ENCODE peak calls at places on chromosome 4, in eight cellular contexts. U is upper lobe of left lung, Y is suprapubic skin, H is ovary, T is HepG2, W is H1, X is stomach, Q is A549. K is an unnamed sample.

GRCh38 chr4:159341486-159341885 is 238.6 kb downstream of the RAPGEF2 start:
- DNase-seq in U (no peak), Y (no peak), H (no peak), T (peak; percentile 69), W (no peak), X (no peak), Q (no peak), K (no peak)

GRCh38 chr4:185210102-185210981 is 944 bp downstream of the SNX25 start:
- DNase-seq in U (peak; percentile 92), Y (peak; percentile 79), H (peak; percentile 60), T (peak; percentile 13), W (peak; percentile 71), X (peak; percentile 51), Q (no peak), K (no peak)

GRCh38 chr4:153713840-153714239 is 29.8 kb downstream of the TLR2 start:
- DNase-seq in U (no peak), Y (no peak), H (no peak), T (no peak), W (no peak), X (no peak), Q (no peak), K (no peak)

GRCh38 chr4:107913283-107913899 is 18.0 kb upstream of the CYP2U1 start:
- DNase-seq in U (no peak), Y (no peak), H (no peak), T (peak; percentile 59), W (no peak), X (no peak), Q (peak; percentile 12), K (peak; percentile 90)

GRCh38 chr4:39166177-39166576 is 16.2 kb upstream of the WDR19 start:
- DNase-seq in U (no peak), Y (no peak), H (no peak), T (no peak), W (no peak), X (no peak), Q (no peak), K (no peak)

GRCh38 chr4:42237451-42237850 is 85.0 kb upstream of the BEND4 start:
- DNase-seq in U (no peak), Y (no peak), H (no peak), T (no peak), W (no peak), X (no peak), Q (no peak), K (no peak)

GRCh38 chr4:185839204-185839712 is 27.3 kb upstream of the SORBS2 start:
- DNase-seq in U (no peak), Y (no peak), H (peak; percentile 36), T (no peak), W (peak; percentile 70), X (no peak), Q (peak; percentile 65), K (peak; percentile 41)

GRCh38 chr4:168882650-168883233 is 127.3 kb downstream of the CBR4 start:
- DNase-seq in U (no peak), Y (peak; percentile 69), H (no peak), T (peak; percentile 9), W (no peak), X (no peak), Q (no peak), K (no peak)

DNA sequence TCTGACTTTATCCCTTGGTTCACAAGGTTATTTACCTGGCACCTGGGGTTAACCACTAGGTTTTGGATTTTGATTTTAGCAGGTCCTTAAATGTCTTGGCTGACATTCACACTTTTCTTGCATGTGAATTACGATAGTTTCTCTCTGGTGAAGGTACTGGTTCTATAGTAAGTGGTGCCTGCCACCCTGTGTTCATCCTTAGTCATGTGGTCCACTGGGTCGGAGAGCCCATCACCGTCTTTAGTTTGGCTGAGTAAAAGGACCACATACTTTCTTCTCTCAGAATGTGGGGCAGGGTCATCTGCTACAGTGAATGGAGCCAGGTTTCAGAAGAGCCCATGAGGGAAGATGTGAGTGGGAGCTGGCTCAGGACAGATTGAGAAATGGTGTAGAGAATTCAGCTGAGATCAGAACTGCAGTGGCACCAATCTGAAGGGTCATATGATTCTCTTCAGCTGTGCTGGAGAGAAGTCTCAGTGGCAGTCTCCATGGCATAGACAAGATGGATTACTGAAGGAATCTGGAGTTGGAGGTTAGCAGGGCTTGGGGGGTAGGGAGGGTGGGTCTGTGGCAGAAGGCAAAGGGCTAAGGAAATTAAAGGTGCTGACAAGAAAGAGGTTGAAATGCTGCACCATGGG is 310.4 kb downstream of the GPAT3 start:
- DNase-seq in U (no peak), Y (no peak), H (no peak), T (no peak), W (no peak), X (no peak), Q (no peak), K (no peak)
- TF ChIP-seq EP300 in U (no peak), Y (no peak), H (no peak), T (no peak), W (no peak), X (no peak), Q (no peak), K (no peak)

DNA sequence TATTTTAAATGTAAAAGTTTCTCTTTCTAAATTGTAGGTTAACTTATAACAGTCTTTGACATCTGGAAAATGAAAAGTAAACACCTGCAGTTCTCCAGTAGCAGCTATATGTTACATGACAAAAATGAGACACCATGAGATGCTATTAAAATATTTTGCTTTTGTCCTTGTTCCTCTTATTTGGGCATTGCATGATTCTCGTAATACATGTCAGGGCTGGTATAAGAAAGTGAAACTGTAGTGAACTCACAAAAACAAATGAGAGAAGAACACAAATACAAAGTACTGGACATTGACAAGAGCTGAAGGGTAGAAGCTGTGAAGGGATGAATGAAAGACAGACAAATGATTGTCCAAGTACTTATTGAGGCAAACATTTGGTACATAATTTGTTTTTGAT is 9.0 kb downstream of the GK2 start:
- DNase-seq in U (no peak), Y (no peak), H (no peak), T (no peak), W (no peak), X (no peak), Q (no peak), K (no peak)
- TF ChIP-seq POLR2A in U (no peak), Y (no peak), H (no peak), T (no peak), W (no peak), X (no peak), Q (no peak), K (no peak)

DNA sequence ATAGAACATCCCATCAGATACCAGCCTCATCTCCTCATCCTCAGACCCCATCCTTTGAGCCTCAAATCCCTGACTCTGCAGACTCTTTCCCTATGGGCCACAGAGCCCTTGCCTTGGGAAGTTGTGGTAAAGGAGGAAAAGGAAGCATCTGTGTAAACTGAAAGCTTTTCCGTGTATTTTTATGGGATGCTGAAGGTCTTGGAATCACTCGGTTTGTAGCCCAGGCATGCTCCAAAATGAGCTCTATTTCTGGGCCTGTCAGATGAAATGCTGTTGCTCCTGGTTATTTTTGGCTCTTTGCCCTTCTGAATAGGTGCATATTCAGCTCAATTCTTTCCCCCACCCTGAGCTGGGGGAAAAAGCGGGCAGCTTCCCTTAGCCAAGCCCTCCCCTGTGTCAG is 5.0 kb upstream of the SEL1L3 start:
- DNase-seq in U (no peak), Y (no peak), H (no peak), T (no peak), W (no peak), X (no peak), Q (no peak), K (no peak)
- H3K4me1 ChIP-seq in U (peaks cover 5% of the 10 kb centered on the region), Y (peaks cover 6% of the 10 kb centered on the region), H (no peaks in the 10 kb centered on the region), T (no peaks in the 10 kb centered on the region), W (peaks cover 6% of the 10 kb centered on the region), X (peaks cover 18% of the 10 kb centered on the region), Q (peaks cover 12% of the 10 kb centered on the region), K (no peaks in the 10 kb centered on the region)

GRCh38 chr4:36394352-36394903 is 113.0 kb downstream of the DTHD1 start:
- DNase-seq in U (no peak), Y (no peak), H (no peak), T (peak; percentile 5), W (no peak), X (no peak), Q (no peak), K (no peak)

GRCh38 chr4:36402008-36402758 is 120.8 kb downstream of the DTHD1 start:
- DNase-seq in U (no peak), Y (no peak), H (no peak), T (no peak), W (no peak), X (no peak), Q (no peak), K (no peak)

GRCh38 chr4:36399762-36400353 is 118.4 kb downstream of the DTHD1 start:
- DNase-seq in U (no peak), Y (no peak), H (no peak), T (peak; percentile 2), W (no peak), X (no peak), Q (no peak), K (peak; percentile 48)
- TF ChIP-seq EP300 in U (no peak), Y (no peak), H (no peak), T (no peak), W (no peak), X (no peak), Q (no peak), K (no peak)

GRCh38 chr4:40197879-40198689 is 1.3 kb downstream of the RHOH start:
- DNase-seq in U (no peak), Y (no peak), H (no peak), T (no peak), W (no peak), X (no peak), Q (no peak), K (no peak)

GRCh38 chr4:40194602-40195161 is 2.1 kb upstream of the RHOH start:
- DNase-seq in U (no peak), Y (no peak), H (no peak), T (peak; percentile 36), W (no peak), X (no peak), Q (no peak), K (no peak)

GRCh38 chr4:40195182-40196177 is 1.4 kb upstream of the RHOH start:
- DNase-seq in U (no peak), Y (no peak), H (no peak), T (no peak), W (no peak), X (no peak), Q (no peak), K (no peak)

GRCh38 chr4:40196260-40196659 is 571 bp upstream of the RHOH start:
- DNase-seq in U (no peak), Y (no peak), H (no peak), T (no peak), W (no peak), X (no peak), Q (no peak), K (no peak)

DNA sequence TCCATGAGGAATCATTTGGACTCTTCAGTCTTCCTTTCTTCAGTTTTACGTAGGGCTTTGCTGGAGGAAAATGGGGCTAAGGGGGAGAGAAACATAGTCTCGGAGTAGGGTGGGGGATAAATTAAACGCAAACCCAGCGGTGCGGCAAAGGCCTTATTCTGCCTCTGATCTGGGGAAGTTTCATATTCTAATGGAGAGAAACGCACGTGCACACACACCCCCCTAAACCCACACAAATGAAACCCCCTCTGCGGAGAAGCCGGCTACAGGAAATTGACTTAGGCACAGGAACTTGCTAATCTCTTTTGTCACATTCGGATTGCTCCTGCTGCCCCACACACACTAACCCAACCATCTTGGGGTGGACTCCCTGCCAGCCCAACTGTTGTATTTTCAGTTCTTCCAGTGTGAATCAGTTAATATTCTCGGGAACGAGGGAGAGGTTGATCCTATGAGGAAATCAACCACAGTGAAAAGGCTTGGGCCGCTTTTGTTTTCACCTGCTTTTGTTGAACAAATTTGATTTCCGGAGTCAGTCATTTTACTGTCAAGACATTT is at the start of gene RHOH:
- DNase-seq in U (no peak), Y (no peak), H (no peak), T (no peak), W (peak; percentile 58), X (peak; percentile 42), Q (no peak), K (no peak)
- TF ChIP-seq POLR2A in U (no peak), Y (no peak), H (no peak), T (no peak), W (peak; percentile 56), X (no peak), Q (no peak), K (no peak)

K was measured in tibial nerve.